ENCODE peak calls at places on chromosome 16, in five cellular contexts. P, Q, F, X and D are unnamed samples.

GRCh38 chr16:48911700-48912099 is 301.7 kb upstream of the N4BP1 start:
- DNase-seq in F (no peak), X (peak; percentile 32), P (no peak), Q (no peak), D (no peak)

GRCh38 chr16:19883296-19883951 is 1.2 kb downstream of the GPRC5B start:
- DNase-seq in Q (no peak), P (peak; percentile 76), X (peak; percentile 73), F (no peak), D (no peak)

GRCh38 chr16:64051826-64052225 is 1070.0 kb downstream of the CDH11 start:
- DNase-seq in Q (no peak), X (no peak), F (no peak), P (no peak), D (peak; percentile 11)

GRCh38 chr16:56372938-56373337 is 52.4 kb downstream of the AMFR start:
- DNase-seq in X (no peak), F (no peak), Q (no peak), P (no peak), D (no peak)

GRCh38 chr16:87409153-87409552 is 17.0 kb downstream of the MAP1LC3B start:
- DNase-seq in P (no peak), F (no peak), X (no peak), Q (no peak), D (no peak)

GRCh38 chr16:22206847-22207714 is 1.0 kb downstream of the EEF2K start:
- DNase-seq in X (peak; percentile 76), P (peak; percentile 56), F (peak; percentile 56), Q (peak; percentile 20), D (no peak)

GRCh38 chr16:80606221-80606766 is 65.5 kb downstream of the DYNLRB2 start:
- DNase-seq in X (no peak), Q (no peak), P (no peak), F (no peak), D (no peak)

GRCh38 chr16:77431131-77431670 is 3.6 kb downstream of the ADAMTS18 start:
- DNase-seq in F (no peak), P (no peak), Q (no peak), X (no peak), D (no peak)

GRCh38 chr16:24838554-24839266 is 7.1 kb upstream of the SLC5A11 start:
- DNase-seq in Q (no peak), F (no peak), P (no peak), X (no peak), D (no peak)

GRCh38 chr16:66510711-66511614 is 39.0 kb downstream of the TK2 start:
- DNase-seq in P (no peak), Q (no peak), F (no peak), X (no peak), D (no peak)

GRCh38 chr16:58501242-58502131 is 1.5 kb downstream of the NDRG4 start:
- DNase-seq in F (no peak), P (no peak), X (peak; percentile 98), Q (no peak), D (no peak)

GRCh38 chr16:405548-406506 is 4.1 kb downstream of the DECR2 start:
- DNase-seq in X (peak; percentile 45), Q (no peak), P (no peak), F (no peak), D (no peak)

GRCh38 chr16:53839150-53839549 is 135.2 kb downstream of the FTO start:
- DNase-seq in P (no peak), F (peak; percentile 55), X (no peak), Q (no peak), D (no peak)

GRCh38 chr16:69482410-69482951 is 58.1 kb downstream of the CYB5B start:
- DNase-seq in X (no peak), P (peak; percentile 92), Q (no peak), F (no peak), D (no peak)